ENCODE peak calls at places on chromosome 6, in nine cellular contexts. R is amniotic epithelial cell, X is fibroblast of pulmonary artery, P is mesothelial cell of epicardium, G is NAMALWA, F is NCI-H2171, V is B cell, K is Panc1, M is body of pancreas. C is an unnamed sample.

GRCh38 chr6:162123797-162124196 is 603.8 kb downstream of the PRKN start:
- DNase-seq in V (no peak), R (no peak), M (no peak), G (peak), X (peak), F (no peak), P (no peak), K (no peak), C (peak)

GRCh38 chr6:39076993-39077535 is 28.5 kb downstream of the GLP1R start:
- DNase-seq in F (no peak), M (no peak), K (no peak), P (peak), X (no peak), V (no peak), R (no peak), G (no peak), C (no peak)

GRCh38 chr6:51934098-51934497 is 153.3 kb downstream of the PKHD1 start:
- DNase-seq in M (no peak), V (no peak), X (no peak), G (peak), R (no peak), F (no peak), K (no peak), P (no peak), C (no peak)

GRCh38 chr6:142740449-142740848 is 204.5 kb downstream of the HIVEP2 start:
- DNase-seq in M (no peak), R (no peak), P (no peak), V (no peak), F (no peak), X (no peak), K (no peak), G (no peak), C (no peak)

GRCh38 chr6:151514000-151514730 is 20.3 kb downstream of the CCDC170 start:
- DNase-seq in R (no peak), M (no peak), G (no peak), K (no peak), F (peak), X (no peak), P (no peak), V (no peak), C (no peak)

GRCh38 chr6:27209167-27209566 is 38.3 kb upstream of the PRSS16 start:
- DNase-seq in G (no peak), K (no peak), M (no peak), X (no peak), V (no peak), F (no peak), R (no peak), P (no peak), C (no peak)

GRCh38 chr6:119602215-119603178 is 252.9 kb upstream of the MAN1A1 start:
- DNase-seq in M (no peak), K (no peak), P (no peak), F (no peak), G (no peak), V (no peak), R (peak), X (peak), C (no peak)

GRCh38 chr6:97778290-97779038 is 495.4 kb upstream of the MMS22L start:
- DNase-seq in X (no peak), K (no peak), V (no peak), P (no peak), G (no peak), F (no peak), M (no peak), R (no peak), C (no peak)